ENCODE peak calls at places on chromosome 5, in eight cellular contexts. One of them, this sample, is unnamed.

GRCh38 chr5:96214442-96215197 is 218.4 kb downstream of the PCSK1 start:
- DNase-seq in tibial nerve: no peak
- DNase-seq in fibroblast of lung: peak; percentile 60
- DNase-seq in GM23248: no peak
- DNase-seq in tibial artery: no peak
- DNase-seq in left ventricle myocardium inferior: no peak
- DNase-seq in CD4-positive, alpha-beta memory T cell: no peak
- DNase-seq in skeletal muscle cell: no peak
- DNase-seq in this sample: no peak

GRCh38 chr5:120228262-120229031 is 235.7 kb upstream of the PRR16 start:
- DNase-seq in tibial nerve: no peak
- DNase-seq in fibroblast of lung: peak; percentile 37
- DNase-seq in GM23248: no peak
- DNase-seq in tibial artery: no peak
- DNase-seq in left ventricle myocardium inferior: no peak
- DNase-seq in CD4-positive, alpha-beta memory T cell: no peak
- DNase-seq in skeletal muscle cell: no peak
- DNase-seq in this sample: no peak

GRCh38 chr5:65722575-65723424 is 795 bp downstream of the NLN start:
- DNase-seq in tibial nerve: no peak
- DNase-seq in fibroblast of lung: peak; percentile 79
- DNase-seq in GM23248: peak; percentile 88
- DNase-seq in tibial artery: no peak
- DNase-seq in left ventricle myocardium inferior: no peak
- DNase-seq in CD4-positive, alpha-beta memory T cell: no peak
- DNase-seq in skeletal muscle cell: peak; percentile 39
- DNase-seq in this sample: peak; percentile 3

GRCh38 chr5:2627867-2628266 is 123.6 kb downstream of the IRX2 start:
- DNase-seq in tibial nerve: no peak
- DNase-seq in fibroblast of lung: no peak
- DNase-seq in GM23248: no peak
- DNase-seq in tibial artery: no peak
- DNase-seq in left ventricle myocardium inferior: no peak
- DNase-seq in CD4-positive, alpha-beta memory T cell: no peak
- DNase-seq in skeletal muscle cell: no peak
- DNase-seq in this sample: no peak

GRCh38 chr5:96332535-96333396 is 100.3 kb downstream of the PCSK1 start:
- DNase-seq in tibial nerve: no peak
- DNase-seq in fibroblast of lung: no peak
- DNase-seq in GM23248: no peak
- DNase-seq in tibial artery: no peak
- DNase-seq in left ventricle myocardium inferior: no peak
- DNase-seq in CD4-positive, alpha-beta memory T cell: no peak
- DNase-seq in skeletal muscle cell: no peak
- DNase-seq in this sample: no peak

GRCh38 chr5:17398439-17398838 is 99.6 kb upstream of the TAF11L2 start:
- DNase-seq in tibial nerve: no peak
- DNase-seq in fibroblast of lung: peak; percentile 99
- DNase-seq in GM23248: peak; percentile 90
- DNase-seq in tibial artery: no peak
- DNase-seq in left ventricle myocardium inferior: no peak
- DNase-seq in CD4-positive, alpha-beta memory T cell: no peak
- DNase-seq in skeletal muscle cell: peak; percentile 87
- DNase-seq in this sample: no peak

GRCh38 chr5:160211352-160211751 is 18.0 kb upstream of the FABP6 start:
- DNase-seq in tibial nerve: no peak
- DNase-seq in fibroblast of lung: no peak
- DNase-seq in GM23248: no peak
- DNase-seq in tibial artery: no peak
- DNase-seq in left ventricle myocardium inferior: no peak
- DNase-seq in CD4-positive, alpha-beta memory T cell: no peak
- DNase-seq in skeletal muscle cell: no peak
- DNase-seq in this sample: no peak

GRCh38 chr5:102608414-102608813 is 109.6 kb upstream of the SLCO6A1 start:
- DNase-seq in tibial nerve: no peak
- DNase-seq in fibroblast of lung: no peak
- DNase-seq in GM23248: no peak
- DNase-seq in tibial artery: no peak
- DNase-seq in left ventricle myocardium inferior: no peak
- DNase-seq in CD4-positive, alpha-beta memory T cell: no peak
- DNase-seq in skeletal muscle cell: no peak
- DNase-seq in this sample: no peak

GRCh38 chr5:101904736-101905135 is 391.3 kb downstream of the SLCO4C1 start:
- DNase-seq in tibial nerve: no peak
- DNase-seq in fibroblast of lung: peak; percentile 40
- DNase-seq in GM23248: no peak
- DNase-seq in tibial artery: no peak
- DNase-seq in left ventricle myocardium inferior: no peak
- DNase-seq in CD4-positive, alpha-beta memory T cell: no peak
- DNase-seq in skeletal muscle cell: no peak
- DNase-seq in this sample: no peak

GRCh38 chr5:1299511-1299850 is 4.6 kb upstream of the TERT start:
- DNase-seq in tibial nerve: no peak
- DNase-seq in fibroblast of lung: no peak
- DNase-seq in GM23248: no peak
- DNase-seq in tibial artery: no peak
- DNase-seq in left ventricle myocardium inferior: peak; percentile 11
- DNase-seq in CD4-positive, alpha-beta memory T cell: peak; percentile 35
- DNase-seq in skeletal muscle cell: no peak
- DNase-seq in this sample: no peak

GRCh38 chr5:612498-613424 is 621 bp downstream of the CEP72 start:
- DNase-seq in tibial nerve: no peak
- DNase-seq in fibroblast of lung: peak; percentile 13
- DNase-seq in GM23248: peak; percentile 57
- DNase-seq in tibial artery: no peak
- DNase-seq in left ventricle myocardium inferior: no peak
- DNase-seq in CD4-positive, alpha-beta memory T cell: no peak
- DNase-seq in skeletal muscle cell: no peak
- DNase-seq in this sample: no peak

GRCh38 chr5:147455822-147456221 is 54.0 kb downstream of the DPYSL3 start:
- DNase-seq in tibial nerve: no peak
- DNase-seq in fibroblast of lung: no peak
- DNase-seq in GM23248: peak; percentile 30
- DNase-seq in tibial artery: no peak
- DNase-seq in left ventricle myocardium inferior: no peak
- DNase-seq in CD4-positive, alpha-beta memory T cell: no peak
- DNase-seq in skeletal muscle cell: no peak
- DNase-seq in this sample: no peak

GRCh38 chr5:58241383-58241782 is 218.5 kb downstream of the PLK2 start:
- DNase-seq in tibial nerve: no peak
- DNase-seq in fibroblast of lung: peak; percentile 37
- DNase-seq in GM23248: no peak
- DNase-seq in tibial artery: no peak
- DNase-seq in left ventricle myocardium inferior: no peak
- DNase-seq in CD4-positive, alpha-beta memory T cell: no peak
- DNase-seq in skeletal muscle cell: no peak
- DNase-seq in this sample: no peak

GRCh38 chr5:157748740-157749461 is 5.4 kb downstream of the LSM11 start:
- DNase-seq in tibial nerve: no peak
- DNase-seq in fibroblast of lung: peak; percentile 92
- DNase-seq in GM23248: peak; percentile 89
- DNase-seq in tibial artery: no peak
- DNase-seq in left ventricle myocardium inferior: no peak
- DNase-seq in CD4-positive, alpha-beta memory T cell: no peak
- DNase-seq in skeletal muscle cell: peak; percentile 46
- DNase-seq in this sample: no peak

GRCh38 chr5:145908206-145908945 is 28.0 kb upstream of the SH3RF2 start:
- DNase-seq in tibial nerve: no peak
- DNase-seq in fibroblast of lung: no peak
- DNase-seq in GM23248: no peak
- DNase-seq in tibial artery: no peak
- DNase-seq in left ventricle myocardium inferior: no peak
- DNase-seq in CD4-positive, alpha-beta memory T cell: no peak
- DNase-seq in skeletal muscle cell: no peak
- DNase-seq in this sample: no peak

GRCh38 chr5:149150457-149150856 is 9.2 kb downstream of the ABLIM3 start:
- DNase-seq in tibial nerve: no peak
- DNase-seq in fibroblast of lung: no peak
- DNase-seq in GM23248: no peak
- DNase-seq in tibial artery: no peak
- DNase-seq in left ventricle myocardium inferior: no peak
- DNase-seq in CD4-positive, alpha-beta memory T cell: no peak
- DNase-seq in skeletal muscle cell: no peak
- DNase-seq in this sample: no peak
- H3K4me3 ChIP-seq in tibial nerve: no peak overlapping the region
- H3K4me3 ChIP-seq in fibroblast of lung: no peak overlapping the region
- H3K4me3 ChIP-seq in GM23248: no peak overlapping the region
- H3K4me3 ChIP-seq in tibial artery: no peak overlapping the region
- H3K4me3 ChIP-seq in left ventricle myocardium inferior: peak overlapping the region; percentile 7
- H3K4me3 ChIP-seq in CD4-positive, alpha-beta memory T cell: no peak overlapping the region
- H3K4me3 ChIP-seq in skeletal muscle cell: no peak overlapping the region
- H3K4me3 ChIP-seq in this sample: no peak overlapping the region

GRCh38 chr5:134113908-134114875 is at the start of gene TCF7:
- DNase-seq in tibial nerve: peak; percentile 42
- DNase-seq in fibroblast of lung: peak; percentile 77
- DNase-seq in GM23248: peak; percentile 96
- DNase-seq in tibial artery: peak; percentile 47
- DNase-seq in left ventricle myocardium inferior: peak; percentile 69
- DNase-seq in CD4-positive, alpha-beta memory T cell: peak; percentile 81
- DNase-seq in skeletal muscle cell: peak; percentile 26
- DNase-seq in this sample: peak; percentile 58

GRCh38 chr5:134113572-134113907 is 941 bp upstream of the TCF7 start:
- DNase-seq in tibial nerve: no peak
- DNase-seq in fibroblast of lung: no peak
- DNase-seq in GM23248: no peak
- DNase-seq in tibial artery: no peak
- DNase-seq in left ventricle myocardium inferior: no peak
- DNase-seq in CD4-positive, alpha-beta memory T cell: no peak
- DNase-seq in skeletal muscle cell: no peak
- DNase-seq in this sample: no peak

GRCh38 chr5:134115806-134116175 is 1.3 kb downstream of the TCF7 start:
- DNase-seq in tibial nerve: no peak
- DNase-seq in fibroblast of lung: peak; percentile 14
- DNase-seq in GM23248: no peak
- DNase-seq in tibial artery: no peak
- DNase-seq in left ventricle myocardium inferior: no peak
- DNase-seq in CD4-positive, alpha-beta memory T cell: no peak
- DNase-seq in skeletal muscle cell: no peak
- DNase-seq in this sample: no peak

GRCh38 chr5:134116291-134116690 is 1.8 kb downstream of the TCF7 start:
- DNase-seq in tibial nerve: no peak
- DNase-seq in fibroblast of lung: no peak
- DNase-seq in GM23248: no peak
- DNase-seq in tibial artery: no peak
- DNase-seq in left ventricle myocardium inferior: no peak
- DNase-seq in CD4-positive, alpha-beta memory T cell: no peak
- DNase-seq in skeletal muscle cell: no peak
- DNase-seq in this sample: no peak

DNA sequence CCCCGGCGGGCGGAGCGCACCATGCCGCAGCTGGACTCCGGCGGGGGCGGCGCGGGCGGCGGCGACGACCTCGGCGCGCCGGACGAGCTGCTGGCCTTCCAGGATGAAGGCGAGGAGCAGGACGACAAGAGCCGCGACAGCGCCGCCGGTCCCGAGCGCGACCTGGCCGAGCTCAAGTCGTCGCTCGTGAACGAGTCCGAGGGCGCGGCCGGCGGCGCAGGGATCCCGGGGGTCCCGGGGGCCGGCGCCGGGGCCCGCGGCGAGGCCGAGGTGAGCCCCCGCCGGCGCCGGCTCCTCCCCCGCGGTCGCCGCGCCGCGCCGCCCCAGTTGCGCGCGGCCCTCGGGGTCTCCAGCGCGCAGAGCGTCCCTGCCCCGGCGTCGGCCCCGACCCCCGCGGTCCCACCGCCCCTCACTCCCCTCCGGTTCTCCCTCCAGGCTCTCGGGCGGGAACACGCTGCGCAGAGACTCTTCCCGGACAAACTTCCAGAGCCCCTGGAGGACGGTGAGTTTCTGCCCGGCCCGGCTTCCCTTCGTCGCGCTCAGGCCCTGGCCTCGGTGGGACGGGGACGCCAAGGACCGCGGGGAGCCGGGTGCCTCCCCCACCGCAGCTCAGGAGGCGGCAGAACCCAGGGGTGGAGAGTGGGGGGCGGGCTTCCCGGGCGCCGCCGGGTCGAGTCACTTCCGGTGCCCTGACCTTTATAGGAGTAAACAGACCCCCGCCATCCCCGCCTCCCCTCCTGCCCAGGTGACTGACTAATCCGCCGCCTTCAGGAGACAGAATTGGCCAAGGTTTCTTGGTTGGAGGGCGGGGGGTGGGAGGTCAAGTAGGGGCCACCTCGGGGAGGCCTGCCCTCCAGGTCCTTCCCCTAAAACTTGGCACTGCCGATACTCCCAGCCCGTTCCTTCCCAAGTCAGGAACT is 665 bp downstream of the TCF7 start:
- DNase-seq in tibial nerve: no peak
- DNase-seq in fibroblast of lung: no peak
- DNase-seq in GM23248: peak; percentile 35
- DNase-seq in tibial artery: no peak
- DNase-seq in left ventricle myocardium inferior: no peak
- DNase-seq in CD4-positive, alpha-beta memory T cell: peak; percentile 89
- DNase-seq in skeletal muscle cell: no peak
- DNase-seq in this sample: no peak
- H3K4me3 ChIP-seq in tibial nerve: peak overlapping the region; percentile 40
- H3K4me3 ChIP-seq in fibroblast of lung: peak overlapping the region; percentile 62
- H3K4me3 ChIP-seq in GM23248: peak overlapping the region; percentile 66
- H3K4me3 ChIP-seq in tibial artery: peak overlapping the region; percentile 62
- H3K4me3 ChIP-seq in left ventricle myocardium inferior: peak overlapping the region; percentile 74
- H3K4me3 ChIP-seq in CD4-positive, alpha-beta memory T cell: peak overlapping the region; percentile 82
- H3K4me3 ChIP-seq in skeletal muscle cell: peak overlapping the region; percentile 52
- H3K4me3 ChIP-seq in this sample: peak overlapping the region; percentile 46

GRCh38 chr5:171570244-171570819 is 150.9 kb downstream of the FGF18 start:
- DNase-seq in tibial nerve: no peak
- DNase-seq in fibroblast of lung: no peak
- DNase-seq in GM23248: no peak
- DNase-seq in tibial artery: no peak
- DNase-seq in left ventricle myocardium inferior: no peak
- DNase-seq in CD4-positive, alpha-beta memory T cell: no peak
- DNase-seq in skeletal muscle cell: no peak
- DNase-seq in this sample: no peak
- H3K4me3 ChIP-seq in tibial nerve: no peak overlapping the region
- H3K4me3 ChIP-seq in fibroblast of lung: no peak overlapping the region
- H3K4me3 ChIP-seq in GM23248: no peak overlapping the region
- H3K4me3 ChIP-seq in tibial artery: no peak overlapping the region
- H3K4me3 ChIP-seq in left ventricle myocardium inferior: no peak overlapping the region
- H3K4me3 ChIP-seq in CD4-positive, alpha-beta memory T cell: no peak overlapping the region
- H3K4me3 ChIP-seq in skeletal muscle cell: no peak overlapping the region
- H3K4me3 ChIP-seq in this sample: no peak overlapping the region

GRCh38 chr5:139132515-139132914 is 65.7 kb downstream of the SIL1 start:
- DNase-seq in tibial nerve: no peak
- DNase-seq in fibroblast of lung: no peak
- DNase-seq in GM23248: no peak
- DNase-seq in tibial artery: peak; percentile 36
- DNase-seq in left ventricle myocardium inferior: no peak
- DNase-seq in CD4-positive, alpha-beta memory T cell: no peak
- DNase-seq in skeletal muscle cell: no peak
- DNase-seq in this sample: peak; percentile 58

GRCh38 chr5:139133237-139133636 is 64.9 kb downstream of the SIL1 start:
- DNase-seq in tibial nerve: no peak
- DNase-seq in fibroblast of lung: no peak
- DNase-seq in GM23248: no peak
- DNase-seq in tibial artery: no peak
- DNase-seq in left ventricle myocardium inferior: no peak
- DNase-seq in CD4-positive, alpha-beta memory T cell: no peak
- DNase-seq in skeletal muscle cell: no peak
- DNase-seq in this sample: no peak

GRCh38 chr5:139130217-139130616 is 68.0 kb downstream of the SIL1 start:
- DNase-seq in tibial nerve: no peak
- DNase-seq in fibroblast of lung: no peak
- DNase-seq in GM23248: no peak
- DNase-seq in tibial artery: no peak
- DNase-seq in left ventricle myocardium inferior: no peak
- DNase-seq in CD4-positive, alpha-beta memory T cell: no peak
- DNase-seq in skeletal muscle cell: no peak
- DNase-seq in this sample: no peak

GRCh38 chr5:139131881-139132480 is 66.2 kb downstream of the SIL1 start:
- DNase-seq in tibial nerve: no peak
- DNase-seq in fibroblast of lung: no peak
- DNase-seq in GM23248: no peak
- DNase-seq in tibial artery: no peak
- DNase-seq in left ventricle myocardium inferior: no peak
- DNase-seq in CD4-positive, alpha-beta memory T cell: no peak
- DNase-seq in skeletal muscle cell: no peak
- DNase-seq in this sample: no peak

GRCh38 chr5:139131062-139131856 is 66.9 kb downstream of the SIL1 start:
- DNase-seq in tibial nerve: no peak
- DNase-seq in fibroblast of lung: peak; percentile 74
- DNase-seq in GM23248: peak; percentile 71
- DNase-seq in tibial artery: peak; percentile 57
- DNase-seq in left ventricle myocardium inferior: peak; percentile 24
- DNase-seq in CD4-positive, alpha-beta memory T cell: no peak
- DNase-seq in skeletal muscle cell: no peak
- DNase-seq in this sample: peak; percentile 66
- H3K4me3 ChIP-seq in tibial nerve: no peak overlapping the region
- H3K4me3 ChIP-seq in fibroblast of lung: peak overlapping the region; percentile 39
- H3K4me3 ChIP-seq in GM23248: peak overlapping the region; percentile 20
- H3K4me3 ChIP-seq in tibial artery: peak overlapping the region; percentile 40
- H3K4me3 ChIP-seq in left ventricle myocardium inferior: peak overlapping the region; percentile 47
- H3K4me3 ChIP-seq in CD4-positive, alpha-beta memory T cell: no peak overlapping the region
- H3K4me3 ChIP-seq in skeletal muscle cell: no peak overlapping the region
- H3K4me3 ChIP-seq in this sample: peak overlapping the region; percentile 19